ENCODE peak calls at places on chromosomes 1 and 21, in ten cellular contexts. U is HepG2; H is Caki2; C is glutamatergic neuron; F is stimulated activated CD8-positive, alpha-beta memory T cell treated with anti-CD3 and anti-CD28 coated beads, Interleukin-4, amount 100 ng/mL, for 1 hour; B is H54; Z is ureter; N is RWPE1; Q is substantia nigra; R is BJ. M is an unnamed sample.

GRCh38 chr1:182217967-182218366 is 156.5 kb upstream of the ZNF648 start:
- DNase-seq in U (no peak), H (no peak), C (no peak), F (no peak), B (no peak), Z (no peak), N (peak; percentile 82), Q (no peak), R (no peak), M (no peak)

GRCh38 chr1:173149887-173150286 is 57.2 kb downstream of the TNFSF4 start:
- DNase-seq in U (no peak), H (no peak), C (no peak), F (no peak), B (no peak), Z (no peak), N (peak; percentile 79), Q (no peak), R (no peak), M (peak; percentile 10)

GRCh38 chr21:38500073-38500472 is 1.8 kb upstream of the ERG start:
- DNase-seq in U (no peak), H (no peak), C (no peak), F (no peak), B (no peak), Z (no peak), N (no peak), Q (no peak), R (no peak), M (no peak)

GRCh38 chr1:71881611-71882010 is 400.7 kb downstream of the NEGR1 start:
- DNase-seq in U (no peak), H (no peak), C (no peak), F (no peak), B (no peak), Z (no peak), N (no peak), Q (no peak), R (no peak), M (no peak)

GRCh38 chr1:80579055-80579454 is 1221.7 kb upstream of the ADGRL2 start:
- DNase-seq in U (no peak), H (no peak), C (no peak), F (no peak), B (no peak), Z (no peak), N (no peak), Q (no peak), R (no peak), M (no peak)

GRCh38 chr1:244319283-244320132 is 132.2 kb downstream of the ADSS2 start:
- DNase-seq in U (no peak), H (no peak), C (no peak), F (no peak), B (no peak), Z (no peak), N (no peak), Q (no peak), R (peak; percentile 59), M (peak; percentile 65)

GRCh38 chr1:162178432-162178831 is 108.9 kb downstream of the NOS1AP start:
- DNase-seq in U (no peak), H (no peak), C (peak; percentile 47), F (no peak), B (no peak), Z (no peak), N (no peak), Q (no peak), R (no peak), M (no peak)

GRCh38 chr1:115677172-115677542 is 35.4 kb downstream of the VANGL1 start:
- DNase-seq in U (no peak), H (peak; percentile 72), C (no peak), F (no peak), B (no peak), Z (no peak), N (no peak), Q (no peak), R (no peak), M (no peak)

GRCh38 chr1:175599212-175599681 is 144.1 kb downstream of the TNR start:
- DNase-seq in U (no peak), H (no peak), C (peak; percentile 70), F (no peak), B (no peak), Z (no peak), N (no peak), Q (no peak), R (no peak), M (no peak)

GRCh38 chr21:44750675-44751025 is 39.3 kb upstream of the TSPEAR start:
- DNase-seq in U (no peak), H (no peak), C (no peak), F (no peak), B (no peak), Z (no peak), N (no peak), Q (no peak), R (no peak), M (no peak)

GRCh38 chr1:48208652-48209051 is 13.9 kb upstream of the SLC5A9 start:
- DNase-seq in U (no peak), H (no peak), C (no peak), F (no peak), B (no peak), Z (no peak), N (no peak), Q (no peak), R (no peak), M (no peak)

GRCh38 chr1:8241417-8242014 is 76.4 kb upstream of the SLC45A1 start:
- DNase-seq in U (peak; percentile 80), H (no peak), C (no peak), F (no peak), B (no peak), Z (no peak), N (no peak), Q (no peak), R (no peak), M (no peak)

GRCh38 chr21:28193189-28193588 is 799.5 kb downstream of the LTN1 start:
- DNase-seq in U (no peak), H (no peak), C (no peak), F (no peak), B (no peak), Z (no peak), N (no peak), Q (no peak), R (no peak), M (no peak)

GRCh38 chr1:44822131-44822701 is 13.9 kb downstream of the BTBD19 start:
- DNase-seq in U (no peak), H (no peak), C (peak; percentile 23), F (no peak), B (no peak), Z (no peak), N (no peak), Q (no peak), R (no peak), M (no peak)

GRCh38 chr21:45317401-45318145 is 29.9 kb upstream of the POFUT2 start:
- DNase-seq in U (peak; percentile 59), H (peak; percentile 67), C (no peak), F (no peak), B (no peak), Z (no peak), N (no peak), Q (no peak), R (peak; percentile 56), M (peak; percentile 87)

GRCh38 chr1:236033336-236033735 is 31.6 kb downstream of the NID1 start:
- DNase-seq in U (no peak), H (no peak), C (no peak), F (no peak), B (no peak), Z (no peak), N (no peak), Q (no peak), R (no peak), M (no peak)

GRCh38 chr21:29645666-29646553 is 293.9 kb downstream of the GRIK1 start:
- DNase-seq in U (no peak), H (peak; percentile 95), C (no peak), F (no peak), B (no peak), Z (no peak), N (no peak), Q (no peak), R (no peak), M (no peak)

GRCh38 chr1:176206006-176206960 is 803 bp downstream of the COP1 start:
- DNase-seq in U (peak; percentile 38), H (peak; percentile 56), C (peak; percentile 55), F (no peak), B (peak; percentile 22), Z (peak; percentile 50), N (peak; percentile 27), Q (no peak), R (no peak), M (peak; percentile 42)

GRCh38 chr1:24849653-24850295 is 80.3 kb downstream of the RUNX3 start:
- DNase-seq in U (no peak), H (peak; percentile 41), C (no peak), F (no peak), B (no peak), Z (no peak), N (no peak), Q (no peak), R (no peak), M (no peak)

GRCh38 chr21:37452222-37452621 is 85.6 kb downstream of the DYRK1A start:
- DNase-seq in U (no peak), H (peak; percentile 80), C (no peak), F (no peak), B (peak; percentile 47), Z (no peak), N (peak; percentile 38), Q (no peak), R (peak; percentile 50), M (peak; percentile 78)

GRCh38 chr1:229380514-229381160 is 37.8 kb upstream of the CCSAP start:
- DNase-seq in U (no peak), H (no peak), C (no peak), F (no peak), B (no peak), Z (no peak), N (no peak), Q (no peak), R (no peak), M (no peak)

GRCh38 chr21:40337981-40338380 is 470.7 kb downstream of the PCP4 start:
- DNase-seq in U (no peak), H (no peak), C (no peak), F (no peak), B (no peak), Z (no peak), N (no peak), Q (no peak), R (no peak), M (no peak)

GRCh38 chr21:32499249-32500055 is 85.9 kb downstream of the TCP10L start:
- DNase-seq in U (no peak), H (no peak), C (no peak), F (no peak), B (peak; percentile 59), Z (no peak), N (no peak), Q (no peak), R (no peak), M (no peak)

GRCh38 chr1:227924168-227924837 is 23.4 kb downstream of the WNT9A start:
- DNase-seq in U (no peak), H (no peak), C (peak; percentile 11), F (no peak), B (no peak), Z (no peak), N (no peak), Q (no peak), R (no peak), M (no peak)

GRCh38 chr1:32918166-32918565 is 17.0 kb upstream of the TMEM54 start:
- DNase-seq in U (no peak), H (no peak), C (no peak), F (no peak), B (no peak), Z (no peak), N (no peak), Q (no peak), R (no peak), M (no peak)

GRCh38 chr1:110976089-110976488 is 12.4 kb upstream of the LRIF1 start:
- DNase-seq in U (no peak), H (no peak), C (no peak), F (no peak), B (no peak), Z (no peak), N (no peak), Q (no peak), R (no peak), M (peak; percentile 36)

GRCh38 chr1:15172405-15173259 is 19.1 kb downstream of the TMEM51 start:
- DNase-seq in U (peak; percentile 80), H (no peak), C (no peak), F (no peak), B (no peak), Z (no peak), N (peak; percentile 71), Q (no peak), R (no peak), M (no peak)

GRCh38 chr1:117780981-117781475 is 148.4 kb downstream of the GDAP2 start:
- DNase-seq in U (no peak), H (no peak), C (peak; percentile 78), F (no peak), B (no peak), Z (no peak), N (no peak), Q (no peak), R (peak; percentile 40), M (no peak)